ENCODE peak calls at places on chromosomes 12 and 14, in six cellular contexts. One of them, this sample, is unnamed.

GRCh38 chr12:1360812-1361211 is 233.6 kb downstream of the FBXL14 start:
- DNase-seq in sigmoid colon: no peak
- DNase-seq in epithelial cell of proximal tubule: peak
- DNase-seq in right lobe of liver: no peak
- DNase-seq in neuronal stem cell: no peak
- DNase-seq in CD8-positive, alpha-beta T cell: no peak
- DNase-seq in this sample: peak

GRCh38 chr14:93991212-93991611 is 5.9 kb upstream of the CCDC197 start:
- DNase-seq in sigmoid colon: no peak
- DNase-seq in right lobe of liver: no peak
- DNase-seq in neuronal stem cell: no peak
- DNase-seq in epithelial cell of proximal tubule: no peak
- DNase-seq in CD8-positive, alpha-beta T cell: no peak
- DNase-seq in this sample: no peak

GRCh38 chr12:115201928-115202327 is 518.0 kb upstream of the TBX3 start:
- DNase-seq in sigmoid colon: no peak
- DNase-seq in CD8-positive, alpha-beta T cell: no peak
- DNase-seq in right lobe of liver: no peak
- DNase-seq in epithelial cell of proximal tubule: no peak
- DNase-seq in neuronal stem cell: no peak
- DNase-seq in this sample: no peak

GRCh38 chr12:120283318-120283717 is 8.4 kb downstream of the RNU4-2 start:
- DNase-seq in right lobe of liver: no peak
- DNase-seq in sigmoid colon: no peak
- DNase-seq in CD8-positive, alpha-beta T cell: no peak
- DNase-seq in neuronal stem cell: no peak
- DNase-seq in epithelial cell of proximal tubule: no peak
- DNase-seq in this sample: no peak

GRCh38 chr12:131642101-131642540 is 68.8 kb upstream of the SFSWAP start:
- DNase-seq in sigmoid colon: no peak
- DNase-seq in epithelial cell of proximal tubule: no peak
- DNase-seq in neuronal stem cell: no peak
- DNase-seq in right lobe of liver: no peak
- DNase-seq in CD8-positive, alpha-beta T cell: no peak
- DNase-seq in this sample: no peak

GRCh38 chr12:110913119-110914056 is 7.0 kb downstream of the MYL2 start:
- DNase-seq in neuronal stem cell: no peak
- DNase-seq in right lobe of liver: no peak
- DNase-seq in sigmoid colon: no peak
- DNase-seq in epithelial cell of proximal tubule: no peak
- DNase-seq in CD8-positive, alpha-beta T cell: no peak
- DNase-seq in this sample: no peak

GRCh38 chr12:26857465-26858176 is 24.6 kb upstream of the ITPR2 start:
- DNase-seq in right lobe of liver: no peak
- DNase-seq in neuronal stem cell: no peak
- DNase-seq in sigmoid colon: no peak
- DNase-seq in CD8-positive, alpha-beta T cell: no peak
- DNase-seq in epithelial cell of proximal tubule: no peak
- DNase-seq in this sample: no peak

GRCh38 chr12:60920841-60921495 is 1325.1 kb downstream of the SLC16A7 start:
- DNase-seq in neuronal stem cell: no peak
- DNase-seq in CD8-positive, alpha-beta T cell: no peak
- DNase-seq in epithelial cell of proximal tubule: no peak
- DNase-seq in sigmoid colon: no peak
- DNase-seq in right lobe of liver: no peak
- DNase-seq in this sample: no peak

GRCh38 chr14:31982642-31983041 is 94.5 kb upstream of the ARHGAP5 start:
- DNase-seq in right lobe of liver: no peak
- DNase-seq in epithelial cell of proximal tubule: no peak
- DNase-seq in neuronal stem cell: no peak
- DNase-seq in sigmoid colon: no peak
- DNase-seq in CD8-positive, alpha-beta T cell: no peak
- DNase-seq in this sample: no peak

GRCh38 chr14:33229269-33229924 is 290.7 kb downstream of the NPAS3 start:
- DNase-seq in epithelial cell of proximal tubule: no peak
- DNase-seq in neuronal stem cell: no peak
- DNase-seq in right lobe of liver: no peak
- DNase-seq in sigmoid colon: no peak
- DNase-seq in CD8-positive, alpha-beta T cell: no peak
- DNase-seq in this sample: no peak

GRCh38 chr12:87165733-87166375 is 863.3 kb downstream of the C12orf50 start:
- DNase-seq in neuronal stem cell: no peak
- DNase-seq in CD8-positive, alpha-beta T cell: no peak
- DNase-seq in epithelial cell of proximal tubule: no peak
- DNase-seq in sigmoid colon: no peak
- DNase-seq in right lobe of liver: no peak
- DNase-seq in this sample: no peak

GRCh38 chr12:100476013-100476751 is 2.5 kb downstream of the NR1H4 start:
- DNase-seq in epithelial cell of proximal tubule: no peak
- DNase-seq in right lobe of liver: no peak
- DNase-seq in CD8-positive, alpha-beta T cell: no peak
- DNase-seq in neuronal stem cell: no peak
- DNase-seq in sigmoid colon: no peak
- DNase-seq in this sample: no peak

GRCh38 chr12:41333988-41334387 is 145.9 kb downstream of the PDZRN4 start:
- DNase-seq in sigmoid colon: no peak
- DNase-seq in right lobe of liver: no peak
- DNase-seq in CD8-positive, alpha-beta T cell: no peak
- DNase-seq in neuronal stem cell: no peak
- DNase-seq in epithelial cell of proximal tubule: no peak
- DNase-seq in this sample: no peak

GRCh38 chr14:100584056-100585031 is 2.9 kb downstream of the BEGAIN start:
- DNase-seq in CD8-positive, alpha-beta T cell: no peak
- DNase-seq in epithelial cell of proximal tubule: no peak
- DNase-seq in neuronal stem cell: no peak
- DNase-seq in right lobe of liver: peak
- DNase-seq in sigmoid colon: peak
- DNase-seq in this sample: no peak

GRCh38 chr14:24185741-24186140 is 2.9 kb downstream of the IPO4 start:
- DNase-seq in epithelial cell of proximal tubule: no peak
- DNase-seq in neuronal stem cell: no peak
- DNase-seq in sigmoid colon: no peak
- DNase-seq in CD8-positive, alpha-beta T cell: no peak
- DNase-seq in right lobe of liver: no peak
- DNase-seq in this sample: no peak

GRCh38 chr14:22070119-22070982 is 396.7 kb upstream of the OR4E1 start:
- DNase-seq in right lobe of liver: no peak
- DNase-seq in epithelial cell of proximal tubule: no peak
- DNase-seq in CD8-positive, alpha-beta T cell: peak
- DNase-seq in sigmoid colon: no peak
- DNase-seq in neuronal stem cell: no peak
- DNase-seq in this sample: no peak

GRCh38 chr14:68787235-68787727 is 5.6 kb downstream of the ZFP36L1 start:
- DNase-seq in CD8-positive, alpha-beta T cell: peak
- DNase-seq in right lobe of liver: no peak
- DNase-seq in neuronal stem cell: no peak
- DNase-seq in sigmoid colon: peak
- DNase-seq in epithelial cell of proximal tubule: no peak
- DNase-seq in this sample: no peak

GRCh38 chr14:74671789-74672188 is 41.1 kb downstream of the AREL1 start:
- DNase-seq in epithelial cell of proximal tubule: peak
- DNase-seq in sigmoid colon: no peak
- DNase-seq in right lobe of liver: no peak
- DNase-seq in neuronal stem cell: no peak
- DNase-seq in CD8-positive, alpha-beta T cell: no peak
- DNase-seq in this sample: no peak

GRCh38 chr14:71720978-71721624 is 211.1 kb upstream of the RGS6 start:
- DNase-seq in epithelial cell of proximal tubule: peak
- DNase-seq in CD8-positive, alpha-beta T cell: no peak
- DNase-seq in right lobe of liver: no peak
- DNase-seq in neuronal stem cell: peak
- DNase-seq in sigmoid colon: no peak
- DNase-seq in this sample: no peak

GRCh38 chr14:26598081-26598671 is 343 bp upstream of the NOVA1 start:
- DNase-seq in CD8-positive, alpha-beta T cell: peak
- DNase-seq in sigmoid colon: peak
- DNase-seq in neuronal stem cell: peak
- DNase-seq in epithelial cell of proximal tubule: no peak
- DNase-seq in right lobe of liver: peak
- DNase-seq in this sample: peak

GRCh38 chr14:35050652-35051051 is 4.6 kb downstream of the FAM177A1 start:
- DNase-seq in neuronal stem cell: no peak
- DNase-seq in right lobe of liver: peak
- DNase-seq in epithelial cell of proximal tubule: no peak
- DNase-seq in sigmoid colon: no peak
- DNase-seq in CD8-positive, alpha-beta T cell: no peak
- DNase-seq in this sample: no peak

GRCh38 chr14:98916036-98916435 is 356.0 kb downstream of the BCL11B start:
- DNase-seq in CD8-positive, alpha-beta T cell: no peak
- DNase-seq in neuronal stem cell: no peak
- DNase-seq in epithelial cell of proximal tubule: no peak
- DNase-seq in sigmoid colon: no peak
- DNase-seq in right lobe of liver: no peak
- DNase-seq in this sample: no peak

GRCh38 chr12:34607520-34608195 is 585.4 kb downstream of the ALG10 start:
- DNase-seq in CD8-positive, alpha-beta T cell: no peak
- DNase-seq in epithelial cell of proximal tubule: no peak
- DNase-seq in sigmoid colon: peak
- DNase-seq in right lobe of liver: peak
- DNase-seq in neuronal stem cell: no peak
- DNase-seq in this sample: no peak

GRCh38 chr14:72677664-72678063 is 216.2 kb downstream of the DPF3 start:
- DNase-seq in sigmoid colon: no peak
- DNase-seq in CD8-positive, alpha-beta T cell: no peak
- DNase-seq in epithelial cell of proximal tubule: no peak
- DNase-seq in neuronal stem cell: no peak
- DNase-seq in right lobe of liver: no peak
- DNase-seq in this sample: no peak

GRCh38 chr12:88834226-88834625 is 254.0 kb upstream of the KITLG start:
- DNase-seq in sigmoid colon: no peak
- DNase-seq in right lobe of liver: no peak
- DNase-seq in neuronal stem cell: no peak
- DNase-seq in epithelial cell of proximal tubule: no peak
- DNase-seq in CD8-positive, alpha-beta T cell: no peak
- DNase-seq in this sample: no peak

GRCh38 chr12:55688716-55689655 is 18.7 kb downstream of the ITGA7 start:
- DNase-seq in right lobe of liver: no peak
- DNase-seq in CD8-positive, alpha-beta T cell: no peak
- DNase-seq in epithelial cell of proximal tubule: no peak
- DNase-seq in neuronal stem cell: no peak
- DNase-seq in sigmoid colon: peak
- DNase-seq in this sample: no peak

GRCh38 chr12:28107679-28108078 is 82.6 kb upstream of the CCDC91 start:
- DNase-seq in right lobe of liver: no peak
- DNase-seq in epithelial cell of proximal tubule: no peak
- DNase-seq in sigmoid colon: no peak
- DNase-seq in CD8-positive, alpha-beta T cell: no peak
- DNase-seq in neuronal stem cell: no peak
- DNase-seq in this sample: no peak

GRCh38 chr12:124713041-124713435 is 145.6 kb upstream of the NCOR2 start:
- DNase-seq in right lobe of liver: peak
- DNase-seq in neuronal stem cell: no peak
- DNase-seq in epithelial cell of proximal tubule: no peak
- DNase-seq in CD8-positive, alpha-beta T cell: no peak
- DNase-seq in sigmoid colon: peak
- DNase-seq in this sample: no peak

GRCh38 chr12:121917950-121918678 is at the start of gene CFAP251:
- DNase-seq in right lobe of liver: peak
- DNase-seq in neuronal stem cell: peak
- DNase-seq in CD8-positive, alpha-beta T cell: peak
- DNase-seq in sigmoid colon: peak
- DNase-seq in epithelial cell of proximal tubule: no peak
- DNase-seq in this sample: peak

GRCh38 chr14:29518335-29518734 is 409.3 kb downstream of the PRKD1 start:
- DNase-seq in CD8-positive, alpha-beta T cell: no peak
- DNase-seq in sigmoid colon: no peak
- DNase-seq in right lobe of liver: no peak
- DNase-seq in neuronal stem cell: no peak
- DNase-seq in epithelial cell of proximal tubule: no peak
- DNase-seq in this sample: no peak

GRCh38 chr12:113187588-113187987 is 2.1 kb downstream of the RITA1 start:
- DNase-seq in neuronal stem cell: no peak
- DNase-seq in right lobe of liver: no peak
- DNase-seq in sigmoid colon: no peak
- DNase-seq in CD8-positive, alpha-beta T cell: no peak
- DNase-seq in epithelial cell of proximal tubule: no peak
- DNase-seq in this sample: no peak
- H3K4me3 ChIP-seq in neuronal stem cell: no peak
- H3K4me3 ChIP-seq in right lobe of liver: no peak
- H3K4me3 ChIP-seq in sigmoid colon: no peak
- H3K4me3 ChIP-seq in CD8-positive, alpha-beta T cell: no peak
- H3K4me3 ChIP-seq in epithelial cell of proximal tubule: no peak
- H3K4me3 ChIP-seq in this sample: no peak

GRCh38 chr12:98490491-98491453 is 24.6 kb upstream of the TMPO start:
- DNase-seq in epithelial cell of proximal tubule: no peak
- DNase-seq in right lobe of liver: peak
- DNase-seq in neuronal stem cell: peak
- DNase-seq in sigmoid colon: peak
- DNase-seq in CD8-positive, alpha-beta T cell: peak
- DNase-seq in this sample: no peak
- H3K4me3 ChIP-seq in epithelial cell of proximal tubule: peak
- H3K4me3 ChIP-seq in right lobe of liver: peak
- H3K4me3 ChIP-seq in neuronal stem cell: no peak
- H3K4me3 ChIP-seq in sigmoid colon: no peak
- H3K4me3 ChIP-seq in CD8-positive, alpha-beta T cell: no peak
- H3K4me3 ChIP-seq in this sample: no peak

DNA sequence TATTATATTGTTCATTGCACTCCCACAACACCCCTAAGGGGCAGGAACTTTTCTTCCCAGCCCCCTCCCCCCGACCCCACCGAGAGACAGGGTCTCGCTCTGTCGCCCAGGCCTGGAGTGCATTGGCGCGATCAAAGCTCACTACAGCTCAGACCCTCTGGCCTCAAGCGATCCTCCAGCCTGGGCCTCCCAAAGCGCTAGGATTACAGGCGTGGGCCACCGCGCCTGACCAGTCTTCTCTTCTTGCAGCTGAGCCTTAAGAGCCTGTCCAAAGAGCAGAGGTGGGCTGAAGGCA is 310 bp upstream of the UNG start:
- DNase-seq in neuronal stem cell: no peak
- DNase-seq in sigmoid colon: no peak
- DNase-seq in epithelial cell of proximal tubule: no peak
- DNase-seq in right lobe of liver: no peak
- DNase-seq in CD8-positive, alpha-beta T cell: no peak
- DNase-seq in this sample: no peak
- H3K4me3 ChIP-seq in neuronal stem cell: peak
- H3K4me3 ChIP-seq in sigmoid colon: no peak
- H3K4me3 ChIP-seq in epithelial cell of proximal tubule: peak
- H3K4me3 ChIP-seq in right lobe of liver: no peak
- H3K4me3 ChIP-seq in CD8-positive, alpha-beta T cell: no peak
- H3K4me3 ChIP-seq in this sample: peak

GRCh38 chr14:105322791-105323556 is 8.4 kb downstream of the PACS2 start:
- DNase-seq in right lobe of liver: no peak
- DNase-seq in sigmoid colon: no peak
- DNase-seq in epithelial cell of proximal tubule: no peak
- DNase-seq in CD8-positive, alpha-beta T cell: no peak
- DNase-seq in neuronal stem cell: no peak
- DNase-seq in this sample: no peak

GRCh38 chr14:105325303-105325702 is 10.8 kb downstream of the PACS2 start:
- DNase-seq in neuronal stem cell: no peak
- DNase-seq in epithelial cell of proximal tubule: no peak
- DNase-seq in CD8-positive, alpha-beta T cell: no peak
- DNase-seq in sigmoid colon: no peak
- DNase-seq in right lobe of liver: no peak
- DNase-seq in this sample: no peak

GRCh38 chr14:105323663-105324062 is 9.1 kb downstream of the PACS2 start:
- DNase-seq in epithelial cell of proximal tubule: no peak
- DNase-seq in sigmoid colon: no peak
- DNase-seq in CD8-positive, alpha-beta T cell: no peak
- DNase-seq in neuronal stem cell: no peak
- DNase-seq in right lobe of liver: no peak
- DNase-seq in this sample: no peak

GRCh38 chr14:105324871-105325270 is 10.3 kb downstream of the PACS2 start:
- DNase-seq in right lobe of liver: no peak
- DNase-seq in epithelial cell of proximal tubule: no peak
- DNase-seq in CD8-positive, alpha-beta T cell: no peak
- DNase-seq in neuronal stem cell: no peak
- DNase-seq in sigmoid colon: no peak
- DNase-seq in this sample: no peak

GRCh38 chr14:105324080-105324778 is 9.7 kb downstream of the PACS2 start:
- DNase-seq in right lobe of liver: no peak
- DNase-seq in sigmoid colon: no peak
- DNase-seq in epithelial cell of proximal tubule: no peak
- DNase-seq in CD8-positive, alpha-beta T cell: no peak
- DNase-seq in neuronal stem cell: no peak
- DNase-seq in this sample: no peak
- H3K4me3 ChIP-seq in right lobe of liver: no peak
- H3K4me3 ChIP-seq in sigmoid colon: no peak
- H3K4me3 ChIP-seq in epithelial cell of proximal tubule: no peak
- H3K4me3 ChIP-seq in CD8-positive, alpha-beta T cell: no peak
- H3K4me3 ChIP-seq in neuronal stem cell: no peak
- H3K4me3 ChIP-seq in this sample: no peak